ENCODE peak calls at places on chromosome 16, in nine cellular contexts. M is effector CD4-positive, alpha-beta T cell; C is iPS-NIHi11; S is Calu3; I is iPS DF 19.7; E is stimulated activated CD4-positive, alpha-beta T cell treated with anti-CD3 and anti-CD28 coated beads, Interleukin-15, amount 100 ng/mL, for 24 hours; L is cardiac fibroblast; G is K562; R is kidney epithelial cell. H is an unnamed sample.

GRCh38 chr16:27556471-27556870 is 6.5 kb downstream of the KATNIP start:
- DNase-seq in C (no peak), I (no peak), E (no peak), M (no peak), L (no peak), R (no peak), G (no peak), S (no peak), H (no peak)

GRCh38 chr16:56662357-56663354 is 4.9 kb downstream of the MT1F start:
- DNase-seq in C (no peak), L (no peak), M (peak), S (no peak), G (no peak), R (no peak), I (no peak), E (peak), H (no peak)

GRCh38 chr16:2715519-2715918 is 4.5 kb downstream of the PRSS27 start:
- DNase-seq in L (peak), E (peak), M (peak), G (peak), S (peak), R (no peak), C (peak), I (no peak), H (peak)

GRCh38 chr16:57563487-57563750 is 21.0 kb downstream of the ADGRG5 start:
- DNase-seq in I (no peak), M (no peak), R (no peak), L (no peak), G (no peak), C (no peak), S (no peak), E (no peak), H (no peak)

GRCh38 chr16:85878875-85879274 is 20.1 kb upstream of the IRF8 start:
- DNase-seq in I (no peak), E (no peak), S (peak), C (no peak), L (peak), G (no peak), M (no peak), R (peak), H (no peak)

GRCh38 chr16:74637742-74638453 is 28.8 kb downstream of the RFWD3 start:
- DNase-seq in R (no peak), L (no peak), M (no peak), G (no peak), S (no peak), E (no peak), C (no peak), I (no peak), H (no peak)

GRCh38 chr16:70438325-70438982 is 446 bp downstream of the ST3GAL2 start:
- DNase-seq in R (no peak), G (peak), L (no peak), M (no peak), E (peak), I (no peak), C (no peak), S (no peak), H (no peak)

GRCh38 chr16:27321013-27321960 is 7.5 kb downstream of the IL4R start:
- DNase-seq in I (no peak), S (no peak), G (no peak), C (no peak), E (no peak), L (peak), R (no peak), M (no peak), H (no peak)

GRCh38 chr16:53530046-53530445 is 27.0 kb upstream of the AKTIP start:
- DNase-seq in L (no peak), C (no peak), S (no peak), G (no peak), M (no peak), E (no peak), R (no peak), I (no peak), H (no peak)

GRCh38 chr16:15732416-15732815 is 82.4 kb downstream of the NDE1 start:
- DNase-seq in I (no peak), G (no peak), E (no peak), M (no peak), L (no peak), R (no peak), S (no peak), C (no peak), H (no peak)

GRCh38 chr16:17354121-17354750 is 116.5 kb downstream of the XYLT1 start:
- DNase-seq in C (no peak), L (no peak), E (no peak), R (no peak), G (no peak), M (no peak), I (no peak), S (no peak), H (no peak)

GRCh38 chr16:83882118-83882879 is 16.6 kb upstream of the MLYCD start:
- DNase-seq in G (no peak), L (no peak), R (no peak), C (peak), E (no peak), S (no peak), M (no peak), I (no peak), H (no peak)

GRCh38 chr16:89115216-89115949 is 21.7 kb downstream of the ACSF3 start:
- DNase-seq in C (no peak), M (peak), G (peak), I (no peak), S (no peak), R (no peak), E (peak), L (peak), H (peak)

GRCh38 chr16:48561960-48562393 is 48.0 kb downstream of the N4BP1 start:
- DNase-seq in R (no peak), C (no peak), M (no peak), I (no peak), G (no peak), E (no peak), L (peak), S (no peak), H (no peak)

GRCh38 chr16:49623501-49624266 is 232.2 kb downstream of the ZNF423 start:
- DNase-seq in C (no peak), I (no peak), G (no peak), R (no peak), M (no peak), L (no peak), S (no peak), E (no peak), H (no peak)

GRCh38 chr16:85258166-85258565 is 145.9 kb upstream of the CIBAR2 start:
- DNase-seq in R (no peak), M (no peak), C (no peak), E (no peak), G (no peak), S (no peak), I (no peak), L (no peak), H (no peak)